ENCODE peak calls at places on chromosomes 2 and 18, in eight cellular contexts. L is activated naive CD4-positive, alpha-beta T cell treated with anti-CD3 and anti-CD28 coated beads for 36 hours; P is fibroblast of the aortic adventitia; T is activated CD4-positive, CD25-positive, alpha-beta regulatory T cell; G is aorta; K is stimulated activated CD8-positive, alpha-beta memory T cell treated with anti-CD3 and anti-CD28 coated beads, Interleukin-4, amount 100 ng/mL, for 4 hours; Z is CD8-positive, alpha-beta T cell; Y is memory B cell. J is an unnamed sample.

GRCh38 chr18:59540819-59541218 is 156.4 kb downstream of the CCBE1 start:
- DNase-seq in G (no peak), Y (no peak), T (no peak), Z (no peak), K (no peak), P (peak; percentile 62), L (no peak), J (no peak)

GRCh38 chr2:96110621-96111256 is 5.6 kb downstream of the ADRA2B start:
- DNase-seq in P (no peak), G (peak; percentile 30), L (peak; percentile 3), T (no peak), Z (no peak), Y (no peak), K (no peak), J (no peak)

GRCh38 chr2:46562451-46562841 is 83.1 kb downstream of the TMEM247 start:
- DNase-seq in Z (no peak), T (no peak), P (no peak), Y (no peak), K (no peak), G (no peak), L (peak; percentile 21), J (no peak)

GRCh38 chr2:145100301-145100700 is 580.4 kb upstream of the ZEB2 start:
- DNase-seq in K (no peak), L (no peak), Z (no peak), T (no peak), Y (no peak), G (no peak), P (no peak), J (no peak)

GRCh38 chr18:10291568-10291981 is 162.9 kb upstream of the APCDD1 start:
- DNase-seq in Z (no peak), L (no peak), K (no peak), T (no peak), P (peak; percentile 34), G (no peak), Y (no peak), J (no peak)

GRCh38 chr18:8801263-8801901 is 96.0 kb downstream of the MTCL1 start:
- DNase-seq in Y (no peak), K (no peak), T (no peak), L (no peak), Z (no peak), G (no peak), P (peak; percentile 91), J (no peak)

GRCh38 chr2:216195565-216195978 is 86.4 kb downstream of the XRCC5 start:
- DNase-seq in L (peak; percentile 61), Z (no peak), G (no peak), Y (no peak), P (peak; percentile 79), K (no peak), T (no peak), J (peak; percentile 53)

GRCh38 chr18:59428018-59428417 is 69.0 kb upstream of the LMAN1 start:
- DNase-seq in K (no peak), P (no peak), Z (no peak), G (no peak), T (no peak), L (no peak), Y (no peak), J (no peak)

GRCh38 chr2:7915302-7916200 is 766.3 kb upstream of the ID2 start:
- DNase-seq in L (no peak), G (no peak), K (no peak), Y (no peak), Z (no peak), T (no peak), P (peak; percentile 83), J (no peak)

GRCh38 chr2:71700041-71700879 is 246.9 kb downstream of the DYSF start:
- DNase-seq in T (no peak), G (no peak), Y (no peak), P (no peak), Z (no peak), L (no peak), K (no peak), J (no peak)

GRCh38 chr2:234003972-234004617 is 46.4 kb upstream of the SPP2 start:
- DNase-seq in K (no peak), T (no peak), L (peak; percentile 41), Y (no peak), P (peak; percentile 96), G (peak; percentile 76), Z (no peak), J (peak; percentile 91)

GRCh38 chr2:160442603-160443002 is 51.0 kb downstream of the RBMS1 start:
- DNase-seq in Z (no peak), T (no peak), L (no peak), K (no peak), G (no peak), P (no peak), Y (no peak), J (no peak)

GRCh38 chr2:74831693-74832530 is 2.0 kb upstream of the HK2 start:
- DNase-seq in G (no peak), K (no peak), T (no peak), Z (no peak), Y (no peak), L (no peak), P (no peak), J (peak; percentile 69)

GRCh38 chr2:16126969-16127940 is 186.9 kb downstream of the MYCN start:
- DNase-seq in T (no peak), G (no peak), P (no peak), Z (no peak), Y (no peak), L (no peak), K (no peak), J (no peak)

GRCh38 chr2:149885468-149885867 is 297.9 kb upstream of the MMADHC start:
- DNase-seq in L (no peak), G (no peak), P (no peak), K (no peak), Z (no peak), T (no peak), Y (no peak), J (peak; percentile 34)

GRCh38 chr2:23912054-23912453 is 14.9 kb downstream of the ATAD2B start:
- DNase-seq in T (no peak), Z (no peak), Y (no peak), L (no peak), K (no peak), G (no peak), P (no peak), J (no peak)

GRCh38 chr2:71129114-71129890 is 727 bp downstream of the MCEE start:
- DNase-seq in Y (no peak), T (no peak), P (peak; percentile 15), K (no peak), L (no peak), G (no peak), Z (no peak), J (no peak)

GRCh38 chr18:79572093-79572780 is 107.4 kb upstream of the CTDP1 start:
- DNase-seq in T (no peak), Z (no peak), K (no peak), P (no peak), L (no peak), G (peak; percentile 48), Y (no peak), J (no peak)

GRCh38 chr2:38535404-38535744 is 67.4 kb downstream of the HNRNPLL start:
- DNase-seq in Y (no peak), P (no peak), Z (no peak), K (no peak), G (no peak), T (no peak), L (no peak), J (no peak)

GRCh38 chr2:138922973-138923563 is 142.9 kb upstream of the NXPH2 start:
- DNase-seq in K (no peak), Z (no peak), T (no peak), L (no peak), Y (no peak), P (peak; percentile 57), G (no peak), J (peak; percentile 10)

GRCh38 chr18:65752625-65753325 is 2.0 kb downstream of the CDH7 start:
- DNase-seq in P (no peak), Z (no peak), Y (no peak), L (no peak), K (no peak), T (no peak), G (no peak), J (no peak)

GRCh38 chr18:31610841-31611240 is 19.2 kb downstream of the TTR start:
- DNase-seq in G (no peak), Z (no peak), K (no peak), T (no peak), Y (no peak), L (no peak), P (peak; percentile 14), J (no peak)

GRCh38 chr2:180359522-180360282 is 352.6 kb upstream of the CWC22 start:
- DNase-seq in G (no peak), T (no peak), K (no peak), Z (no peak), P (no peak), L (no peak), Y (peak; percentile 15), J (no peak)

GRCh38 chr18:62437520-62438329 is 85.1 kb upstream of the ZCCHC2 start:
- DNase-seq in L (no peak), Y (no peak), G (peak; percentile 80), Z (no peak), T (no peak), K (no peak), P (no peak), J (peak; percentile 27)

GRCh38 chr18:25348361-25349130 is 3.4 kb downstream of the ZNF521 start:
- DNase-seq in K (no peak), P (no peak), T (no peak), Z (no peak), L (no peak), G (no peak), Y (no peak), J (no peak)

GRCh38 chr2:144513388-144514100 is 6.4 kb downstream of the ZEB2 start:
- DNase-seq in L (no peak), G (no peak), Y (no peak), P (peak; percentile 79), Z (no peak), T (no peak), K (no peak), J (peak; percentile 62)